ENCODE peak calls at places on chromosomes 6 and 20, in six cellular contexts. N, J, S, H, D and T are unnamed samples.

GRCh38 chr6:5937936-5938706 is 68.6 kb downstream of the NRN1 start:
- ATAC-seq in S (no peak), N (no peak), D (no peak), H (no peak), J (no peak), T (no peak)

GRCh38 chr6:30883476-30883742 is 910 bp upstream of the DDR1 start:
- ATAC-seq in J (no peak), S (no peak), N (no peak), D (no peak), H (no peak), T (no peak)

GRCh38 chr20:9332783-9333482 is 181.5 kb upstream of the LAMP5 start:
- ATAC-seq in N (no peak), H (no peak), D (no peak), S (no peak), J (no peak), T (no peak)

GRCh38 chr6:16688984-16689636 is 72.2 kb downstream of the ATXN1 start:
- ATAC-seq in H (no peak), N (peak; percentile 88), J (no peak), D (no peak), S (no peak), T (peak; percentile 55)

GRCh38 chr20:34512266-34512954 is 3.8 kb upstream of the DYNLRB1 start:
- ATAC-seq in N (no peak), H (no peak), D (no peak), S (no peak), J (no peak), T (no peak)

GRCh38 chr6:127192911-127193503 is 73.7 kb upstream of the RNF146 start:
- ATAC-seq in J (no peak), S (no peak), D (no peak), N (no peak), H (peak; percentile 79), T (no peak)

GRCh38 chr6:78910611-78911134 is 43.3 kb downstream of the IRAK1BP1 start:
- ATAC-seq in S (peak; percentile 83), J (peak; percentile 49), D (no peak), H (peak; percentile 72), N (peak; percentile 77), T (peak; percentile 62)

GRCh38 chr6:75422024-75422639 is 71.5 kb downstream of the FILIP1 start:
- ATAC-seq in S (no peak), J (no peak), H (no peak), N (no peak), D (no peak), T (no peak)

GRCh38 chr6:31795616-31796298 is at the start of gene VARS1:
- ATAC-seq in H (peak; percentile 97), N (peak; percentile 75), D (peak; percentile 88), S (peak; percentile 88), J (peak; percentile 96), T (peak; percentile 92)

GRCh38 chr20:17904027-17904426 is 64.6 kb downstream of the SNX5 start:
- ATAC-seq in D (no peak), H (no peak), N (no peak), S (peak; percentile 69), J (no peak), T (no peak)

GRCh38 chr6:65979120-65979519 is 272.1 kb upstream of the EYS start:
- ATAC-seq in N (no peak), J (no peak), S (no peak), D (no peak), H (no peak), T (no peak)

GRCh38 chr6:160678744-160679401 is 14.8 kb upstream of the LPA start:
- ATAC-seq in D (no peak), H (peak; percentile 60), J (peak; percentile 59), N (peak; percentile 71), S (no peak), T (peak; percentile 46)

GRCh38 chr6:40472354-40472753 is 114.8 kb downstream of the LRFN2 start:
- ATAC-seq in D (no peak), J (no peak), S (no peak), N (peak; percentile 8), H (no peak), T (no peak)

GRCh38 chr6:43375693-43376092 is 6.2 kb upstream of the ZNF318 start:
- ATAC-seq in H (no peak), D (no peak), J (no peak), N (no peak), S (no peak), T (no peak)

GRCh38 chr20:20373046-20373706 is 5.3 kb downstream of the INSM1 start:
- ATAC-seq in D (no peak), J (peak; percentile 35), H (no peak), N (peak; percentile 84), S (no peak), T (peak; percentile 90)

GRCh38 chr20:59308493-59309201 is 8.2 kb downstream of the EDN3 start:
- ATAC-seq in D (peak; percentile 20), J (no peak), H (no peak), S (peak; percentile 27), N (no peak), T (no peak)

GRCh38 chr20:48788486-48789072 is 39.2 kb downstream of the PREX1 start:
- ATAC-seq in S (no peak), H (no peak), J (no peak), D (peak; percentile 15), N (no peak), T (peak; percentile 27)

GRCh38 chr20:62516345-62516744 is 40.5 kb upstream of the GATA5 start:
- ATAC-seq in H (no peak), D (no peak), N (no peak), J (no peak), S (no peak), T (peak; percentile 16)

GRCh38 chr6:76435174-76435573 is 362.7 kb upstream of the IMPG1 start:
- ATAC-seq in H (no peak), D (no peak), N (no peak), J (no peak), S (no peak), T (no peak)

GRCh38 chr6:13484827-13485226 is 2.6 kb downstream of the GFOD1 start:
- ATAC-seq in S (no peak), D (no peak), H (no peak), N (no peak), J (no peak), T (no peak)

GRCh38 chr6:85403331-85404015 is 46.4 kb upstream of the NT5E start:
- ATAC-seq in H (peak; percentile 85), D (no peak), J (peak; percentile 80), S (no peak), N (peak; percentile 64), T (peak; percentile 81)

GRCh38 chr20:58179083-58179431 is 49.4 kb downstream of the ANKRD60 start:
- ATAC-seq in J (no peak), D (no peak), H (peak; percentile 6), N (no peak), S (no peak), T (peak; percentile 5)

GRCh38 chr6:160462116-160462515 is 113.9 kb downstream of the SLC22A3 start:
- ATAC-seq in N (peak; percentile 20), J (no peak), H (no peak), D (peak; percentile 20), S (peak; percentile 46), T (no peak)